ENCODE peak calls at places on chromosomes 11 and 22, in eight cellular contexts. Y is GM12865, G is neuronal stem cell, Q is HL-60, M is IMR-90, H is pancreas, P is brain microvascular endothelial cell, S is WERI-Rb-1. I is an unnamed sample.

GRCh38 chr11:32426819-32427615 is 8.3 kb downstream of the WT1 start:
- DNase-seq in Y (no peak), G (no peak), Q (no peak), M (no peak), H (no peak), P (no peak), S (no peak), I (no peak)

GRCh38 chr11:123187670-123188507 is 7.2 kb downstream of the CLMP start:
- DNase-seq in Y (no peak), G (no peak), Q (no peak), M (peak), H (no peak), P (peak), S (no peak), I (no peak)

GRCh38 chr11:134449713-134450112 is 37.7 kb upstream of the B3GAT1 start:
- DNase-seq in Y (no peak), G (no peak), Q (no peak), M (no peak), H (no peak), P (no peak), S (peak), I (no peak)

GRCh38 chr11:22681281-22681812 is 14.9 kb downstream of the GAS2 start:
- DNase-seq in Y (no peak), G (no peak), Q (no peak), M (no peak), H (no peak), P (no peak), S (no peak), I (no peak)

GRCh38 chr11:2989551-2989950 is 2.6 kb downstream of the NAP1L4 start:
- DNase-seq in Y (peak), G (no peak), Q (no peak), M (no peak), H (no peak), P (no peak), S (no peak), I (no peak)

GRCh38 chr11:62559204-62559603 is 12.6 kb upstream of the AHNAK start:
- DNase-seq in Y (no peak), G (no peak), Q (no peak), M (no peak), H (no peak), P (no peak), S (no peak), I (no peak)

GRCh38 chr11:115083129-115083823 is 404.9 kb downstream of the NXPE2 start:
- DNase-seq in Y (no peak), G (no peak), Q (no peak), M (no peak), H (no peak), P (no peak), S (no peak), I (peak)

GRCh38 chr11:77233011-77233410 is 68.5 kb downstream of the GDPD4 start:
- DNase-seq in Y (no peak), G (no peak), Q (no peak), M (no peak), H (no peak), P (no peak), S (peak), I (no peak)

GRCh38 chr11:125941606-125942275 is 4.1 kb upstream of the VSIG10L2 start:
- DNase-seq in Y (peak), G (peak), Q (no peak), M (peak), H (peak), P (no peak), S (peak), I (peak)

GRCh38 chr22:41009222-41009948 is 58.2 kb downstream of the RBX1 start:
- DNase-seq in Y (no peak), G (no peak), Q (peak), M (peak), H (no peak), P (no peak), S (no peak), I (peak)

GRCh38 chr11:3147626-3148025 is 17.5 kb downstream of the OSBPL5 start:
- DNase-seq in Y (no peak), G (no peak), Q (no peak), M (no peak), H (no peak), P (no peak), S (no peak), I (no peak)

GRCh38 chr22:21942407-21942895 is 10.2 kb downstream of the PPM1F start:
- DNase-seq in Y (peak), G (no peak), Q (peak), M (peak), H (peak), P (peak), S (no peak), I (peak)

GRCh38 chr11:44007746-44008501 is 39.9 kb upstream of the ACCSL start:
- DNase-seq in Y (no peak), G (no peak), Q (no peak), M (no peak), H (no peak), P (no peak), S (no peak), I (no peak)

GRCh38 chr11:1917523-1918435 is 1.7 kb upstream of the TNNT3 start:
- DNase-seq in Y (peak), G (no peak), Q (no peak), M (no peak), H (peak), P (no peak), S (no peak), I (no peak)

GRCh38 chr22:21632237-21632895 is at the start of gene CCDC116:
- DNase-seq in Y (peak), G (no peak), Q (peak), M (no peak), H (peak), P (no peak), S (no peak), I (peak)

GRCh38 chr11:7648264-7648663 is 25.0 kb downstream of the CYB5R2 start:
- DNase-seq in Y (no peak), G (no peak), Q (no peak), M (no peak), H (no peak), P (no peak), S (no peak), I (no peak)

GRCh38 chr22:30526656-30527055 is 19.9 kb downstream of the SEC14L6 start:
- DNase-seq in Y (no peak), G (no peak), Q (no peak), M (no peak), H (no peak), P (no peak), S (no peak), I (no peak)

GRCh38 chr11:112165049-112165448 is 1.2 kb upstream of the IL18 start:
- DNase-seq in Y (no peak), G (no peak), Q (no peak), M (no peak), H (no peak), P (no peak), S (no peak), I (no peak)

GRCh38 chr11:110435780-110436717 is 6.3 kb downstream of the FDX1 start:
- DNase-seq in Y (peak), G (no peak), Q (no peak), M (peak), H (no peak), P (peak), S (no peak), I (peak)

GRCh38 chr22:31344369-31345330 is 1.5 kb downstream of the PATZ1 start:
- DNase-seq in Y (peak), G (peak), Q (peak), M (peak), H (peak), P (peak), S (no peak), I (peak)

GRCh38 chr11:127070808-127071207 is 70.2 kb upstream of the KIRREL3 start:
- DNase-seq in Y (no peak), G (no peak), Q (no peak), M (no peak), H (no peak), P (no peak), S (no peak), I (no peak)

GRCh38 chr11:127071606-127072005 is 71.0 kb upstream of the KIRREL3 start:
- DNase-seq in Y (no peak), G (no peak), Q (no peak), M (no peak), H (no peak), P (no peak), S (peak), I (no peak)

GRCh38 chr11:127074151-127074761 is 73.7 kb upstream of the KIRREL3 start:
- DNase-seq in Y (peak), G (peak), Q (no peak), M (peak), H (no peak), P (peak), S (peak), I (peak)

GRCh38 chr11:127073621-127074020 is 73.1 kb upstream of the KIRREL3 start:
- DNase-seq in Y (peak), G (no peak), Q (no peak), M (no peak), H (no peak), P (no peak), S (no peak), I (peak)
- H3K4me3 ChIP-seq in Y (no peak), G (no peak), Q (no peak), M (no peak), H (no peak), P (no peak), S (no peak), I (no peak)

DNA sequence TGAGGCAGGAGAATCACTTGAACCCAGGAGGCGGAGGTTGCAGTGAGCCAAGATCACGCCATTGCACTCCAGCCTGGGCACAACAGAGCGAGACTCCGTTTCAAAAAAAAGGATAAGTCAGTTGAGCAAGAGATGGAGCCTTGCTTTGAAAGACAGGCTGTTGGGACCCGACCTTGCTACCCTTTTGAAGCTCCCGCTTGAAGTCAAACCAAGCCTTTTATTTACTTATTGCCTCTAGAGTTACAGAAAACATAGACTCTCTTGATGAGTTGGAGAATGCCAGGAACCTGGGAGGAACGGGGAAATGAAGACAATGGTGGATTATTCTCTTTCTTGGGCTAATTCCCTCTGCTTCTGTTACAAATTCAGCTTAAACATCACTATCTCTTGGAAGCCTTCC is 4.9 kb downstream of the SYN3 start:
- DNase-seq in Y (no peak), G (no peak), Q (no peak), M (no peak), H (no peak), P (no peak), S (no peak), I (no peak)
- H3K4me3 ChIP-seq in Y (no peak), G (no peak), Q (no peak), M (no peak), H (no peak), P (no peak), S (no peak), I (no peak)

DNA sequence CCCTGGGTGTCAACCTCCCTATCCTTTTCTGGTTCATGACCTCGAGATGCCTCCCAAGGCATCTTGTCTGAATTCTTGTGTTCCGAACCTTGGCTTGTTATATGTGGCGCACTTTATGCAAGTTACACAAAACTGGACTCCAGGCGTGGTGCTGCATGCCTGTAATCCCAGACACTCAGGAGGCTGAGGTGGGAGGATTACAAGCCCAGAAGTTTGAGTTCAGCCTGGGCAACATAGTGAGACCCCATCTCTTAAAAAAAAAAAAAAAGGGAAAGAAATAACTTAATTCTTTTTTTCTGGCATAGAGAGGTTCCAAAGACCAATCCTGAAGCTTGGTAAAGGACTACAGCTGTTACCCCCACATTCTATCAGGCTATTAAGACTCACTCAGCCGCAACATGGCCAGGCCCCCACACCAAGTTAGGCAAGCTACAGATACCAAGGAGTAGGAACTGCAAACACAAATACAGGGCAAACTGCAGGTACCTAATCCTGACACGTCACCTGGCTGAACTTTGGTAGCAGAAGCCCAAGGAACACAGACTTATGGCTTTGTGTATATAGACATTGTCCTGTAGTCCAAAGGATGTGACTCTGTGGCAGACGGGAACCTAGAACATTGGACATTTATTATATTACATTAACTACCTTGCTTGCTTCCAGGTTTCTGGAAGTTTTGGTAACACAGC is 1.3 kb downstream of the C11orf24 start:
- DNase-seq in Y (no peak), G (no peak), Q (no peak), M (no peak), H (no peak), P (no peak), S (no peak), I (no peak)
- H3K4me3 ChIP-seq in Y (peak), G (no peak), Q (peak), M (peak), H (no peak), P (peak), S (peak), I (peak)

GRCh38 chr11:124751741-124752470 is at the start of gene VSIG2:
- DNase-seq in Y (no peak), G (no peak), Q (no peak), M (no peak), H (no peak), P (no peak), S (no peak), I (no peak)
- H3K4me3 ChIP-seq in Y (no peak), G (no peak), Q (no peak), M (no peak), H (no peak), P (no peak), S (no peak), I (no peak)

DNA sequence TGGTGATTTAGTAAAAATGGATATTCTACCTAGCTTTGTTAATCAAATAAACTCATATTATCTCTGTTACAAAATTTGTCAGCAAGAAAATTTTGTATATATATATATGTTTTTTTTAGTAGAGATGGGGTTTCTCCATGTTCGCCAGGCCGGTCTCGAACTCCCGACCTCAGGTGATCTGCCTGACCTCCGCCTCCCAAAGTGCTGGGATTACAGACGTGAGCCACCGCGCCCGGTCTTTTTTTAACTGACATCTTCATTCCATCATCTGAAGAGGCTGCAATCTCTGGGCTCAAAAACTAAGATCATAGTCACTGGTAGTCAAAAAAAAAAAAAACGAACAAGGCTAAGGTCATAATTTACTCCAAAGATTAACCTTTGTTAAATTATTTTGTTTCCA is 5.3 kb upstream of the KLHDC7B start:
- DNase-seq in Y (peak), G (no peak), Q (no peak), M (no peak), H (no peak), P (no peak), S (no peak), I (no peak)
- H3K4me3 ChIP-seq in Y (peak), G (no peak), Q (no peak), M (no peak), H (no peak), P (no peak), S (no peak), I (no peak)

GRCh38 chr11:66126808-66127555 is 56.9 kb downstream of the PACS1 start:
- DNase-seq in Y (peak), G (no peak), Q (peak), M (peak), H (no peak), P (peak), S (no peak), I (peak)
- H3K4me3 ChIP-seq in Y (peak), G (no peak), Q (no peak), M (no peak), H (no peak), P (no peak), S (no peak), I (no peak)

GRCh38 chr22:44750481-44750880 is 1.9 kb upstream of the ARHGAP8 start:
- DNase-seq in Y (no peak), G (no peak), Q (no peak), M (no peak), H (no peak), P (no peak), S (no peak), I (no peak)

GRCh38 chr22:44753189-44754042 is 1.0 kb downstream of the ARHGAP8 start:
- DNase-seq in Y (no peak), G (no peak), Q (no peak), M (peak), H (no peak), P (peak), S (no peak), I (no peak)

GRCh38 chr22:44755000-44755399 is 2.6 kb downstream of the ARHGAP8 start:
- DNase-seq in Y (no peak), G (no peak), Q (no peak), M (no peak), H (no peak), P (no peak), S (no peak), I (no peak)

GRCh38 chr22:44755418-44755817 is 3.0 kb downstream of the ARHGAP8 start:
- DNase-seq in Y (no peak), G (no peak), Q (no peak), M (no peak), H (no peak), P (no peak), S (no peak), I (no peak)

DNA sequence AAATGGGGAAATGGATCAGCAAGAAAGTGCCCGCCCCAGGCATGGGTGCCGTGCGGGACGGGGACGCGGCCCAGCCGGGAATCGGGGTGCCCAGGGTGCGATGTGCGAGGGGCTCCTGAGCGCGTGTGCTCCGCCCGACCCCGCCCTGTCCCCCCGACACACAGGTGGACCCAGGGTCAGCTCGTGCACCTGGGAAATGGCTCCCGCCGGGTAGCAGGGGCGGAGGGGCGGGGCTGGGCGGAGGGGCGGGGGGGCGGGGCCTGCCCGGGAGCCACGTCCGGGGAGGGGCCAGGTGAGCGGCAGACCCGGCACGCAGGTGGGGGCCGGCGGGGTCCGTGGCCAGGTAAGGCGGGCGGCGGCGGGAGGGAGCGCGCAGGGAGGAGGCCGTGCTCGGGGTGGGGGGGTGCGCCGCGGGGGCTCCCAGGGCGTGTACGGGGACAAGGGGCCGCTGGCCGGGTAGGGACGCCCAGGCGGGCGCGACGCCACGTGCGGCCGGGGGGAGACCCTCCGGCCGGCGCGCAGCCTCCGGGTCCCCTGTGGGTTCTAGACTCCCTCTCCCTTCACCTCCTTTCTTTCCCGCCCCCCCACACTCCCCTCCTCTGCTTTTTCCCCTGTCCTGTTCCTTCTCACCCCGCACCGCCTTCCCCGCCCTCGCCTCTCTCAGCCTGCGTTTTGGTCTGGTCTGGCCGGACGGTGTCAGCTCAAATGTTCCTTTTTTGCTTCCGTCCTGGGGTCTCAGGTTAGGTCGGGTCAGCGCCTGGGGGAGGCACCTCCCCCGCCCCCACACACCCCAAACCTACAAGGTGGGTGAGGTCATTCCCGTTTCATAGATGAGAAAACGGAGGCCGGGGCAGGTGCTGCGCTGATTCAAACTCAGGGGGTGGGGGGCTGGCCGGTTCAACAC is at the start of gene ARHGAP8:
- DNase-seq in Y (no peak), G (no peak), Q (no peak), M (no peak), H (peak), P (no peak), S (no peak), I (no peak)
- H3K4me3 ChIP-seq in Y (no peak), G (peak), Q (no peak), M (no peak), H (peak), P (no peak), S (no peak), I (no peak)

GRCh38 chr22:37562049-37562784 is 1.9 kb downstream of the CDC42EP1 start:
- DNase-seq in Y (no peak), G (no peak), Q (no peak), M (no peak), H (peak), P (no peak), S (no peak), I (no peak)

GRCh38 chr22:37565830-37566229 is 5.5 kb downstream of the CDC42EP1 start:
- DNase-seq in Y (no peak), G (no peak), Q (no peak), M (no peak), H (no peak), P (no peak), S (no peak), I (no peak)

GRCh38 chr22:37564111-37564711 is 3.9 kb downstream of the CDC42EP1 start:
- DNase-seq in Y (no peak), G (no peak), Q (no peak), M (peak), H (no peak), P (no peak), S (no peak), I (no peak)

GRCh38 chr22:37561209-37562048 is 1.1 kb downstream of the CDC42EP1 start:
- DNase-seq in Y (peak), G (peak), Q (peak), M (peak), H (peak), P (peak), S (peak), I (peak)

DNA sequence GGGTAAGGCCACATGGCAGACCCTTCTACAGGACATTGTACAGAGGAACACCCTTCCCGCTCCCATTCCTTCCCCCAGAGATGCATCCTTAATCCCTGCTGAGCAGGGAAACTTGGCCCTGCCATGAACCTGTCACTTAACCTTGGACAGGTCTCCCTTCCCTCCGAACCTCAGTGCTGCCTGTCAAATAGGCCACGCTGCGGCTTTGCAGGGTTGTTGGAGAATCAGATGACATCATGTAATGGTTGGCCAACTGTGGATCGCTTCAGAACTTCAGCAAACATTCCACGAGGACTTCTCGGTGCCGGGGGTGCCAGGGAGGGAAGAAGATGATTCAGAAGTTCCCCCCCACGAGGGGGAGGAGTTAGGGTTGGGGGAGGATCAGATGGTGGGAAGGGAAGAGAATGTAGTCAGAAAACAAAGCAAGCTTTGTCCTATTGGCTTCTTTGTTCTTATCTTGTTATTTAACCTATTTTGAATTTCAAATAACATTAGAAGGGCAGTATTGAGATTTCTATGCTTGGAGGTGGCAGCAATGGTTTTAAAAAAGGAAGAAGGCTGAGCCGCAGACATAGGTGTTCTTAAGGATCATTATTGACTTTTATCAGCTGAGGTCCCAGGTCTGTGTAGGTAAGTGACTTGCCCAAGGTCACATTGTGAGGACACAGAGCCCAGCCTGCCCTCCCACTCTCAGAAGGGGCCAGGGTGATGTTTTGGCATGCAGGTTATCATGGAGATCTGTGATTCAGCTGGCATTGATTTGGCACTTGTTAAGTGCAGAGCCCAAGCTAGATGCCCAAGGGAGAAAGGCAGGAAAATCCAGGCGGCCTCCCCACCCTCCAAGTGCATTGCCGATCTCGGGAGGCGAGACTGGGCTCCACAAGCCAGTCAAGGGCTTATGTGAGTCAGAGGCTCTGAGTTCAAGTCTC is 3.1 kb downstream of the CDC42EP1 start:
- DNase-seq in Y (no peak), G (no peak), Q (no peak), M (peak), H (peak), P (peak), S (no peak), I (no peak)
- H3K4me3 ChIP-seq in Y (no peak), G (no peak), Q (no peak), M (no peak), H (no peak), P (peak), S (no peak), I (no peak)